ENCODE peak calls at places on chromosomes 6 and 20, in eight cellular contexts. S is hypothalamus; E is mesendoderm; M is HCT116; W is SW 1271; G is Calu3; Y is activated CD4-positive, alpha-beta T cell treated with anti-CD3 and anti-CD28 coated beads, Interleukin-2, amount 50 U/mL, for 1 hour; N is T follicular helper cell. X is an unnamed sample.

GRCh38 chr6:168315626-168316025 is 4.0 kb downstream of the DACT2 start:
- DNase-seq in S (no peak), W (no peak), G (no peak), Y (no peak), N (no peak), E (no peak), M (no peak), X (no peak)

GRCh38 chr6:44133003-44133931 is 5.9 kb downstream of the TMEM63B start:
- DNase-seq in S (peak; percentile 20), E (peak; percentile 75), Y (no peak), M (peak; percentile 15), W (peak; percentile 35), G (peak; percentile 77), N (no peak), X (peak; percentile 69)

GRCh38 chr6:54493138-54493537 is 184.9 kb downstream of the TINAG start:
- DNase-seq in E (peak; percentile 82), W (no peak), N (no peak), G (no peak), Y (no peak), M (peak; percentile 29), S (no peak), X (no peak)

GRCh38 chr6:135289816-135290215 is 108.7 kb downstream of the MYB start:
- DNase-seq in M (no peak), E (no peak), S (no peak), W (no peak), Y (no peak), G (no peak), N (no peak), X (no peak)

GRCh38 chr20:41587956-41588355 is 30.2 kb downstream of the CHD6 start:
- DNase-seq in S (no peak), W (peak; percentile 23), E (no peak), Y (no peak), M (no peak), N (no peak), G (no peak), X (no peak)

GRCh38 chr20:10853176-10853575 is 179.4 kb upstream of the JAG1 start:
- DNase-seq in E (no peak), G (no peak), M (no peak), S (no peak), N (no peak), Y (no peak), W (no peak), X (no peak)

GRCh38 chr6:137307163-137307851 is 88.1 kb upstream of the IFNGR1 start:
- DNase-seq in G (no peak), Y (no peak), N (no peak), S (no peak), E (no peak), W (no peak), M (no peak), X (no peak)

GRCh38 chr20:35663516-35663812 is 1.2 kb downstream of the CPNE1 start:
- DNase-seq in M (no peak), S (no peak), G (no peak), W (no peak), E (no peak), Y (no peak), N (no peak), X (no peak)

GRCh38 chr6:22530506-22530905 is 38.9 kb upstream of the HDGFL1 start:
- DNase-seq in Y (no peak), W (no peak), E (peak; percentile 4), N (no peak), S (no peak), G (no peak), M (no peak), X (no peak)

GRCh38 chr20:31572042-31572700 is 32.9 kb upstream of the ID1 start:
- DNase-seq in W (no peak), G (no peak), E (no peak), S (no peak), N (no peak), Y (no peak), M (no peak), X (no peak)

GRCh38 chr6:107124934-107125348 is 9.6 kb upstream of the BEND3 start:
- DNase-seq in N (no peak), Y (no peak), S (no peak), W (no peak), G (no peak), M (no peak), E (peak; percentile 44), X (peak; percentile 11)

GRCh38 chr6:90024633-90025032 is 130.4 kb downstream of the GJA10 start:
- DNase-seq in M (no peak), S (no peak), Y (no peak), G (no peak), E (no peak), N (no peak), W (no peak), X (no peak)

GRCh38 chr20:46951405-46951804 is 56.8 kb downstream of the EYA2 start:
- DNase-seq in S (no peak), E (no peak), Y (no peak), M (no peak), G (no peak), N (no peak), W (no peak), X (no peak)

GRCh38 chr6:113642714-113643442 is 214.3 kb upstream of the MARCKS start:
- DNase-seq in E (no peak), W (no peak), S (no peak), N (no peak), Y (no peak), M (no peak), G (peak; percentile 74), X (peak; percentile 86)

GRCh38 chr6:34920097-34920496 is 31.0 kb downstream of the ANKS1A start:
- DNase-seq in M (no peak), E (no peak), S (no peak), N (no peak), W (no peak), Y (no peak), G (no peak), X (no peak)

GRCh38 chr6:142897659-142898058 is 47.3 kb downstream of the HIVEP2 start:
- DNase-seq in W (no peak), M (no peak), E (no peak), Y (no peak), N (no peak), S (no peak), G (no peak), X (no peak)

GRCh38 chr6:116217069-116217468 is 36.8 kb downstream of the TSPYL4 start:
- DNase-seq in S (no peak), Y (no peak), N (no peak), W (peak; percentile 53), E (peak; percentile 47), M (peak; percentile 24), G (no peak), X (no peak)

GRCh38 chr6:30726506-30727413 is 6.6 kb downstream of the TUBB start:
- DNase-seq in M (no peak), S (no peak), N (no peak), G (no peak), Y (no peak), W (peak; percentile 19), E (peak; percentile 93), X (no peak)

GRCh38 chr6:33995046-33995872 is 150.6 kb downstream of the GRM4 start:
- DNase-seq in E (no peak), M (no peak), G (no peak), Y (no peak), W (no peak), S (no peak), N (no peak), X (peak; percentile 81)

GRCh38 chr6:31727717-31728671 is 1.1 kb downstream of the DDAH2 start:
- DNase-seq in E (no peak), W (no peak), M (no peak), G (no peak), Y (no peak), N (no peak), S (no peak), X (no peak)

GRCh38 chr6:89630488-89630887 is 8.1 kb downstream of the LYRM2 start:
- DNase-seq in G (no peak), N (no peak), Y (no peak), W (no peak), S (no peak), M (no peak), E (no peak), X (no peak)

GRCh38 chr20:59737816-59738215 is 133.5 kb downstream of the PHACTR3 start:
- DNase-seq in Y (no peak), E (no peak), G (no peak), S (no peak), N (no peak), M (no peak), W (no peak), X (no peak)

GRCh38 chr6:39558791-39559190 is 166.4 kb downstream of the KIF6 start:
- DNase-seq in M (no peak), N (no peak), E (no peak), S (no peak), Y (no peak), W (no peak), G (no peak), X (no peak)

GRCh38 chr20:44083220-44083933 is 103.6 kb downstream of the JPH2 start:
- DNase-seq in E (no peak), N (no peak), G (peak; percentile 39), Y (no peak), W (no peak), M (peak; percentile 29), S (no peak), X (no peak)

GRCh38 chr6:90646936-90647335 is 60.1 kb upstream of the MAP3K7 start:
- DNase-seq in S (no peak), N (no peak), M (no peak), G (no peak), E (no peak), Y (no peak), W (no peak), X (no peak)